ENCODE peak calls at places on chromosome 14, in eight cellular contexts. A is body of pancreas, N is left lung, C is activated T-cell treated with anti-CD3 and anti-CD28 coated beads for 48 hours, U is NB4, Q is nucleus accumbens, R is colonic mucosa, V is iPS-NIHi11. F is an unnamed sample.

GRCh38 chr14:72736348-72736747 is 157.6 kb downstream of the DPF3 start:
- DNase-seq in A (no peak), N (no peak), C (no peak), U (no peak), Q (no peak), R (no peak), V (peak), F (peak)

GRCh38 chr14:54807428-54807827 is 95.2 kb downstream of the GCH1 start:
- DNase-seq in A (no peak), N (no peak), C (no peak), U (no peak), Q (no peak), R (no peak), V (no peak), F (no peak)

GRCh38 chr14:52356025-52356424 is 41.9 kb downstream of the PTGER2 start:
- DNase-seq in A (no peak), N (no peak), C (no peak), U (no peak), Q (no peak), R (peak), V (no peak), F (peak)

GRCh38 chr14:99035268-99035667 is 236.7 kb downstream of the BCL11B start:
- DNase-seq in A (peak), N (peak), C (no peak), U (peak), Q (no peak), R (peak), V (no peak), F (no peak)

GRCh38 chr14:100582496-100583165 is 4.6 kb downstream of the BEGAIN start:
- DNase-seq in A (peak), N (no peak), C (no peak), U (no peak), Q (no peak), R (no peak), V (no peak), F (no peak)

GRCh38 chr14:64569108-64570045 is 19.6 kb downstream of the PPP1R36 start:
- DNase-seq in A (peak), N (no peak), C (no peak), U (no peak), Q (peak), R (no peak), V (peak), F (peak)

GRCh38 chr14:52553002-52553670 is 500 bp downstream of the GPR137C start:
- DNase-seq in A (peak), N (peak), C (peak), U (peak), Q (no peak), R (peak), V (peak), F (no peak)

GRCh38 chr14:75220097-75220496 is 43.7 kb upstream of the TMED10 start:
- DNase-seq in A (no peak), N (peak), C (no peak), U (no peak), Q (no peak), R (no peak), V (no peak), F (no peak)

GRCh38 chr14:30005114-30005698 is 77.6 kb upstream of the PRKD1 start:
- DNase-seq in A (no peak), N (no peak), C (no peak), U (peak), Q (no peak), R (no peak), V (peak), F (peak)

GRCh38 chr14:103491691-103492090 is 30.9 kb downstream of the CKB start:
- DNase-seq in A (no peak), N (no peak), C (no peak), U (no peak), Q (no peak), R (no peak), V (no peak), F (no peak)

GRCh38 chr14:47863441-47863840 is 188.0 kb upstream of the MDGA2 start:
- DNase-seq in A (no peak), N (no peak), C (no peak), U (no peak), Q (no peak), R (no peak), V (no peak), F (no peak)

GRCh38 chr14:99968156-99968920 is 96.9 kb upstream of the EVL start:
- DNase-seq in A (no peak), N (peak), C (no peak), U (no peak), Q (no peak), R (no peak), V (no peak), F (peak)

GRCh38 chr14:49849213-49849847 is 3.3 kb downstream of the NEMF start:
- DNase-seq in A (no peak), N (no peak), C (no peak), U (no peak), Q (no peak), R (no peak), V (no peak), F (no peak)

F was measured in LHCN-M2.